ENCODE peak calls at places on chromosomes 12 and 14, in four cellular contexts. One of them, this sample, is unnamed.

GRCh38 chr12:59734371-59734770 is 138.5 kb downstream of the SLC16A7 start:
- DNase-seq in HepG2: no peak
- DNase-seq in WTC11: peak
- DNase-seq in K562: no peak
- DNase-seq in this sample: no peak

GRCh38 chr14:104680806-104681688 is 8.4 kb upstream of the INF2 start:
- DNase-seq in HepG2: peak
- DNase-seq in WTC11: no peak
- DNase-seq in K562: no peak
- DNase-seq in this sample: no peak

GRCh38 chr12:12349711-12350665 is at the start of gene MANSC1:
- DNase-seq in HepG2: peak
- DNase-seq in WTC11: peak
- DNase-seq in K562: peak
- DNase-seq in this sample: peak

GRCh38 chr12:11650279-11650696 is 814 bp downstream of the ETV6 start:
- DNase-seq in HepG2: no peak
- DNase-seq in WTC11: peak
- DNase-seq in K562: no peak
- DNase-seq in this sample: no peak

GRCh38 chr12:54051916-54052744 is 1.5 kb upstream of the HOXC4 start:
- DNase-seq in HepG2: no peak
- DNase-seq in WTC11: no peak
- DNase-seq in K562: no peak
- DNase-seq in this sample: peak

GRCh38 chr12:15540469-15540872 is 218.2 kb downstream of the PTPRO start:
- DNase-seq in HepG2: no peak
- DNase-seq in WTC11: no peak
- DNase-seq in K562: no peak
- DNase-seq in this sample: no peak

GRCh38 chr12:109760930-109761630 is 47.5 kb downstream of the FAM222A start:
- DNase-seq in HepG2: no peak
- DNase-seq in WTC11: peak
- DNase-seq in K562: no peak
- DNase-seq in this sample: no peak

GRCh38 chr14:64763801-64764511 is 59.7 kb downstream of the PLEKHG3 start:
- DNase-seq in HepG2: no peak
- DNase-seq in WTC11: no peak
- DNase-seq in K562: no peak
- DNase-seq in this sample: no peak

GRCh38 chr14:74478996-74479635 is 14.0 kb downstream of the NPC2 start:
- DNase-seq in HepG2: peak
- DNase-seq in WTC11: no peak
- DNase-seq in K562: peak
- DNase-seq in this sample: peak

GRCh38 chr12:106417926-106418910 is 60.7 kb downstream of the POLR3B start:
- DNase-seq in HepG2: peak
- DNase-seq in WTC11: no peak
- DNase-seq in K562: no peak
- DNase-seq in this sample: no peak

GRCh38 chr14:37150414-37150813 is 22.0 kb downstream of the SLC25A21 start:
- DNase-seq in HepG2: peak
- DNase-seq in WTC11: no peak
- DNase-seq in K562: peak
- DNase-seq in this sample: peak

GRCh38 chr12:123893276-123893675 is 79.4 kb downstream of the CCDC92 start:
- DNase-seq in HepG2: no peak
- DNase-seq in WTC11: no peak
- DNase-seq in K562: no peak
- DNase-seq in this sample: no peak

GRCh38 chr14:80427101-80427500 is 215.8 kb upstream of the DIO2 start:
- DNase-seq in HepG2: no peak
- DNase-seq in WTC11: no peak
- DNase-seq in K562: no peak
- DNase-seq in this sample: no peak

GRCh38 chr14:52266782-52267181 is 716 bp upstream of the PTGDR start:
- DNase-seq in HepG2: no peak
- DNase-seq in WTC11: no peak
- DNase-seq in K562: no peak
- DNase-seq in this sample: no peak

GRCh38 chr12:62834406-62834805 is 100.5 kb downstream of the PPM1H start:
- DNase-seq in HepG2: no peak
- DNase-seq in WTC11: no peak
- DNase-seq in K562: peak
- DNase-seq in this sample: no peak

GRCh38 chr14:22767323-22767589 is 768 bp downstream of the OXA1L start:
- DNase-seq in HepG2: no peak
- DNase-seq in WTC11: no peak
- DNase-seq in K562: peak
- DNase-seq in this sample: no peak
- TF ChIP-seq ELF4 in HepG2: no peak
- TF ChIP-seq ELF4 in WTC11: no peak
- TF ChIP-seq ELF4 in K562: no peak
- TF ChIP-seq ELF4 in this sample: no peak

GRCh38 chr14:56196274-56196673 is 78.1 kb downstream of the PELI2 start:
- DNase-seq in HepG2: no peak
- DNase-seq in WTC11: no peak
- DNase-seq in K562: no peak
- DNase-seq in this sample: no peak

GRCh38 chr14:56197150-56197549 is 78.9 kb downstream of the PELI2 start:
- DNase-seq in HepG2: no peak
- DNase-seq in WTC11: no peak
- DNase-seq in K562: no peak
- DNase-seq in this sample: no peak

GRCh38 chr14:56194062-56194461 is 75.9 kb downstream of the PELI2 start:
- DNase-seq in HepG2: no peak
- DNase-seq in WTC11: no peak
- DNase-seq in K562: no peak
- DNase-seq in this sample: no peak

GRCh38 chr14:56195219-56195618 is 77.0 kb downstream of the PELI2 start:
- DNase-seq in HepG2: no peak
- DNase-seq in WTC11: peak
- DNase-seq in K562: no peak
- DNase-seq in this sample: no peak

GRCh38 chr14:56195727-56196126 is 77.5 kb downstream of the PELI2 start:
- DNase-seq in HepG2: no peak
- DNase-seq in WTC11: no peak
- DNase-seq in K562: no peak
- DNase-seq in this sample: no peak
- TF ChIP-seq ELF4 in HepG2: no peak
- TF ChIP-seq ELF4 in WTC11: no peak
- TF ChIP-seq ELF4 in K562: no peak
- TF ChIP-seq ELF4 in this sample: no peak

GRCh38 chr12:122871851-122872785 is 23.8 kb downstream of the VPS37B start:
- DNase-seq in HepG2: no peak
- DNase-seq in WTC11: peak
- DNase-seq in K562: no peak
- DNase-seq in this sample: no peak
- TF ChIP-seq ELF4 in HepG2: no peak
- TF ChIP-seq ELF4 in WTC11: no peak
- TF ChIP-seq ELF4 in K562: no peak
- TF ChIP-seq ELF4 in this sample: no peak

DNA sequence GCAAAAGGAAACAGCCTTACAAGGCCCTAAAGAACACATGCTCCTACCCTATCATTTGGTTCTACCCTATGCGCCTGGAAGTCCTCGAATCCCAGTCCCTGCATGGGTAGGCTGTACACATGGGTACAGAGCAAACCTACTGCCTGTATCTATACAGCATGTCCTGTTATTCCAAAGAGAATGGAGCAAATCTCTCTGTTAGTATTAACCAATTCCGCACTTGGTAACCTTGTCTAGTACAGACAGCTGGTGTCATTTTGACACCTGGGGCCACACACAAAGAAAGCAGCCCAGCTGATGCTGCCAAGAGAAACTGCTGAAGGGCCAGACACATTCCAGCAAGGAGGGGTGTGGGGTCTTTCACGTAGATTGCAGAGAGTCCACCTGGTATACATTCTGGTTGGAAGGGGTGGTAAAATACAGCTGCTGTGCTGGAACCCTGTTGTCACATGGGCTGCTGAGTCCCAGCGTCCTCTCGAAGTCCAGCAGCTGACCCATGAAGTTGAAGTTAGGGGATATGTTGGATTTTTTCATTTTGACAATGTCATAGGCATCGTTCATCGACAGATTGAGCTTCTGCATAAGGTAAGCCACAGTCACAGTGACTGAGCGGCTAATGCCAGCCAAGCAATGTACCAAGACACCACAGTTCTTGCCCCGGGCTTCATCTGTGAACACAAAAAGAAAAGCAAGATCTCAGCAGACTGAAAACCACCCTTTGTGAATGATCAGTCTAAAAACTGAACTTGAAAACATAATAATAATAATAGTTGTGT is 3.2 kb downstream of the DUSP6 start:
- DNase-seq in HepG2: no peak
- DNase-seq in WTC11: no peak
- DNase-seq in K562: no peak
- DNase-seq in this sample: no peak
- TF ChIP-seq ELF4 in HepG2: no peak
- TF ChIP-seq ELF4 in WTC11: no peak
- TF ChIP-seq ELF4 in K562: no peak
- TF ChIP-seq ELF4 in this sample: no peak